ENCODE peak calls at places on chromosome 15, in nine cellular contexts. L is psoas muscle, N is dorsolateral prefrontal cortex, U is stomach, P is adrenal gland, G is WERI-Rb-1, H is cardiac muscle cell, J is uterus, V is ascending aorta. Z is an unnamed sample.

GRCh38 chr15:39443659-39444219 is 137.1 kb upstream of the THBS1 start:
- DNase-seq in L (no peak), N (no peak), U (no peak), P (no peak), G (no peak), H (no peak), J (no peak), V (no peak), Z (no peak)

GRCh38 chr15:63070681-63071129 is 28.2 kb downstream of the TPM1 start:
- DNase-seq in L (no peak), N (no peak), U (no peak), P (no peak), G (no peak), H (no peak), J (no peak), V (no peak), Z (no peak)

GRCh38 chr15:62469874-62470688 is 305.0 kb upstream of the C2CD4B start:
- DNase-seq in L (peak; percentile 78), N (no peak), U (no peak), P (no peak), G (no peak), H (peak; percentile 68), J (peak; percentile 36), V (peak; percentile 93), Z (no peak)

GRCh38 chr15:57923750-57924149 is 141.8 kb downstream of the ALDH1A2 start:
- DNase-seq in L (no peak), N (no peak), U (peak; percentile 31), P (no peak), G (no peak), H (peak; percentile 68), J (no peak), V (peak; percentile 70), Z (no peak)

GRCh38 chr15:74824976-74825375 is 1.5 kb upstream of the CPLX3 start:
- DNase-seq in L (no peak), N (no peak), U (no peak), P (no peak), G (no peak), H (no peak), J (no peak), V (no peak), Z (no peak)

GRCh38 chr15:82699726-82700125 is 9.9 kb downstream of the AP3B2 start:
- DNase-seq in L (no peak), N (no peak), U (no peak), P (peak; percentile 12), G (no peak), H (no peak), J (no peak), V (no peak), Z (no peak)

GRCh38 chr15:74406992-74407705 is 26.6 kb downstream of the SEMA7A start:
- DNase-seq in L (no peak), N (no peak), U (no peak), P (no peak), G (no peak), H (peak; percentile 91), J (peak; percentile 69), V (no peak), Z (no peak)

GRCh38 chr15:87722941-87723691 is 533.4 kb downstream of the NTRK3 start:
- DNase-seq in L (no peak), N (no peak), U (no peak), P (no peak), G (peak; percentile 65), H (no peak), J (no peak), V (no peak), Z (no peak)

GRCh38 chr15:67232591-67232990 is 21.9 kb downstream of the AAGAB start:
- DNase-seq in L (no peak), N (no peak), U (no peak), P (no peak), G (no peak), H (no peak), J (no peak), V (no peak), Z (no peak)

GRCh38 chr15:67225336-67225735 is 29.1 kb downstream of the AAGAB start:
- DNase-seq in L (no peak), N (no peak), U (no peak), P (no peak), G (no peak), H (peak; percentile 72), J (no peak), V (no peak), Z (no peak)

GRCh38 chr15:67224889-67225288 is 29.6 kb downstream of the AAGAB start:
- DNase-seq in L (no peak), N (no peak), U (no peak), P (no peak), G (no peak), H (no peak), J (no peak), V (no peak), Z (no peak)

GRCh38 chr15:67228286-67228685 is 26.2 kb downstream of the AAGAB start:
- DNase-seq in L (no peak), N (no peak), U (no peak), P (no peak), G (no peak), H (no peak), J (no peak), V (no peak), Z (no peak)

DNA sequence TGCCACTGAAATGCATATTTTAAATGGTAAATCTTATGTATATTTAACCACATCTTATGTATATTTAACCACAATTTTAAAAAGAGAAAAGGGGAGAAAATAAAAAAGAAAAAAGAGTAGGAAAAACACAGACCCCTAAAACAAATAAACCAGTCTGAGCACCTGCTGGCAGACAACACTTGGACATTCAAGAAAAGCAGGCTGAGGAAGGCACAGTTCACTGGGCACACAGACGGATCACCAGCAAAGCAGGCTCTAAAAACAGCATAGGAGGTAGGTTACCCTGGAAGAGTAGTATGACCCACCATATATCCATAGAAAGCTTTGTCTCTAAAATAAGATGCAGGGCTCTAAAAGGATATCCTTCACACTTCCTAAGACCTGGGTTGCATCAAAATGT is 27.0 kb downstream of the AAGAB start:
- DNase-seq in L (no peak), N (no peak), U (no peak), P (no peak), G (no peak), H (no peak), J (no peak), V (no peak), Z (no peak)
- H3K27ac ChIP-seq in L (no peak overlapping the region), N (no peak overlapping the region), U (no peak overlapping the region), P (no peak overlapping the region), G (no peak overlapping the region), H (no peak overlapping the region), J (no peak overlapping the region), V (no peak overlapping the region), Z (no peak overlapping the region)

DNA sequence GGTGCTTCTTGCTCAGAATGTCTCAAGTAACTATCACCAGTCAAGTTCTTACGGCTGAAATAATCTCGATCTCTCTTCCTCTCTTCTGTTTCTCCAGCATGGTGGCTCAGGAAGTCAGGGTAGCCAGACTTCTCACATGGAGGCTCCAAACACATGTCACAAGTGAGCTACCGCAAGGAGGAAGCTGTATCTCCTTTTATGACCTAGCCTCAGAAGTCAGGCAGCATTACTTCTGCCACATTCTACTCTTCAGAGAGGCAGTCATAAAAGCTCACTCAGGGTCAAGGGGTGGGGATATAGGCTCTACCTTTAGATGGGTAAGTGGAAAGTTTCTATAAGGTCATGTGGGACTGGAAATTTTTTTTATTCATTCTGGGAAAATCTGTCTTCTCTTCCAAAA is 86.6 kb upstream of the NEO1 start:
- DNase-seq in L (no peak), N (no peak), U (no peak), P (no peak), G (no peak), H (no peak), J (no peak), V (no peak), Z (no peak)
- TF ChIP-seq CTCF in L (no peak), N (no peak), U (no peak), P (no peak), G (no peak), H (no peak), J (no peak), V (no peak), Z (no peak)

GRCh38 chr15:70020229-70020628 is 77.5 kb downstream of the TLE3 start:
- DNase-seq in L (no peak), N (no peak), U (no peak), P (no peak), G (no peak), H (no peak), J (no peak), V (no peak), Z (no peak)

GRCh38 chr15:70017025-70017424 is 80.7 kb downstream of the TLE3 start:
- DNase-seq in L (no peak), N (no peak), U (no peak), P (no peak), G (no peak), H (no peak), J (no peak), V (peak; percentile 25), Z (no peak)

GRCh38 chr15:70016511-70016994 is 81.2 kb downstream of the TLE3 start:
- DNase-seq in L (no peak), N (no peak), U (no peak), P (no peak), G (no peak), H (no peak), J (no peak), V (no peak), Z (no peak)

GRCh38 chr15:70017796-70018195 is 79.9 kb downstream of the TLE3 start:
- DNase-seq in L (no peak), N (no peak), U (no peak), P (no peak), G (no peak), H (no peak), J (no peak), V (no peak), Z (no peak)

DNA sequence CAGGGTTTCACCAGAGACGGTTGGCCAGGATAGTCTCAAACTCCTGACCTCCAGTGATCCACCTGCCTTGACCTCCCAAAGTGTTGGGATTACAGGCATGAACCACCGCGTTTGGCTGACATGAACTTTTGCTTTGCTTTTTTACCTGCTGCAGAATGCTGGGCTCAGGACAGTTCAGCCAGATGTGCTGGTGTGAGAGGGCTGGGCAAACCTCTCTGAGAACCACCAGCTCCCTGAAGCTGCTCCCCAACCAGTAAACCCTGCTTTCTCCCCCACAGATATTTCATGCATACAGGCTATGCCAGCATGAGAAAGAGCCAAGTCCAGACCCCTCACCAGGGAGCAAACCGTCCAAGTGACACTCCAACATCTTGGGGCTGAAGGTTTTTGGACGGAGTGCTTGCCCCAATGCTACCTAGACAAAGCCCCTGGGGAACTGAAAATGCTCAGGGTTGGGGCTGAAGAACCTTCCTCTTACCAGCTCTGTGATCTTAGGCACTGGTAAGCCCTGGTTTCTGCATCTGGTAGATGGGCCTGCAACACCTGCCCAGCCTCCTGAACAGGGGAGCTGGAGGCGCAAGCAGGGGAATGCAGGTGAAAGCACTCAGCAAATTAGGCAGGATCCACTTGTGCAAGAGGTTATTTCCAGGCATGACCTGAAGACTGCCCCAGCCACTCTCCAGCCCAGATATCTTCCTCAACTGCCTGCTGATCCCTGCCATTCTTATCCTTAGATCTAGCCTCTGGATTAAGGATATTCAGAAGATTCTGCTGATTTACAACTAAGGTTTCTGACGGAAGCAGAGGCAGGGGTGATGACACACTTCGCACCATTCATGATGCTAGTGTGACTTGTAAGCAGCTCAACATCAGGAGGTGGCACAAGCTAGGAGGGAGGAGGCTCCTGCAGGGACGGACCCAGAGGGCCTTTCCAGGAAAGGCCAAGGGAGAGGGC is 78.8 kb downstream of the TLE3 start:
- DNase-seq in L (no peak), N (no peak), U (no peak), P (no peak), G (peak; percentile 66), H (no peak), J (no peak), V (no peak), Z (no peak)
- H3K27ac ChIP-seq in L (no peak overlapping the region), N (no peak overlapping the region), U (no peak overlapping the region), P (no peak overlapping the region), G (peak overlapping the region; percentile 17), H (no peak overlapping the region), J (no peak overlapping the region), V (no peak overlapping the region), Z (no peak overlapping the region)

GRCh38 chr15:90895571-90896117 is 7.5 kb upstream of the MAN2A2 start:
- DNase-seq in L (no peak), N (peak; percentile 61), U (no peak), P (peak; percentile 68), G (peak; percentile 92), H (no peak), J (no peak), V (no peak), Z (no peak)
- TF ChIP-seq CTCF in L (no peak), N (peak; percentile 33), U (no peak), P (peak; percentile 57), G (no peak), H (no peak), J (no peak), V (no peak), Z (no peak)